ENCODE peak calls at places on chromosomes 5 and 9, in eight cellular contexts. G is IMR-90, T is HCT116, U is DND-41, A is GM23248, H is fibroblast of lung, S is mesendoderm, I is neuronal stem cell. L is an unnamed sample. For H3K4me1, the result is how much of the 10 kb centered on the place peaks cover.

GRCh38 chr9:130008577-130008976 is 34.4 kb downstream of the FNBP1 start:
- DNase-seq in G (no peak), T (no peak), U (no peak), A (no peak), H (no peak), S (no peak), I (no peak), L (no peak)

GRCh38 chr5:148989567-148989966 is 73.3 kb downstream of the SH3TC2 start:
- DNase-seq in G (peak), T (no peak), U (no peak), A (peak), H (no peak), S (no peak), I (no peak), L (no peak)

GRCh38 chr9:125137200-125137599 is 6.1 kb downstream of the SCAI start:
- DNase-seq in G (peak), T (no peak), U (no peak), A (peak), H (peak), S (no peak), I (no peak), L (no peak)

GRCh38 chr5:93899026-93899600 is 157.7 kb upstream of the POU5F2 start:
- DNase-seq in G (no peak), T (no peak), U (no peak), A (peak), H (no peak), S (peak), I (no peak), L (no peak)

GRCh38 chr9:136545065-136545965 is 533 bp downstream of the NOTCH1 start:
- DNase-seq in G (no peak), T (no peak), U (peak), A (peak), H (no peak), S (no peak), I (no peak), L (no peak)

GRCh38 chr9:79757906-79758669 is 186.3 kb downstream of the TLE4 start:
- DNase-seq in G (peak), T (no peak), U (no peak), A (peak), H (peak), S (peak), I (no peak), L (no peak)

GRCh38 chr5:78562719-78563330 is 85.7 kb downstream of the LHFPL2 start:
- DNase-seq in G (no peak), T (no peak), U (no peak), A (no peak), H (no peak), S (no peak), I (no peak), L (no peak)

GRCh38 chr9:88745281-88746001 is 210.5 kb downstream of the NXNL2 start:
- DNase-seq in G (peak), T (no peak), U (no peak), A (peak), H (peak), S (no peak), I (no peak), L (no peak)

GRCh38 chr5:107672212-107673105 is 1.7 kb upstream of the EFNA5 start:
- DNase-seq in G (peak), T (peak), U (peak), A (peak), H (peak), S (peak), I (peak), L (peak)

GRCh38 chr9:134484479-134484878 is 157.1 kb upstream of the COL5A1 start:
- DNase-seq in G (no peak), T (no peak), U (no peak), A (no peak), H (no peak), S (no peak), I (no peak), L (no peak)

GRCh38 chr5:179486596-179487051 is 63.7 kb upstream of the RUFY1 start:
- DNase-seq in G (peak), T (no peak), U (no peak), A (no peak), H (peak), S (no peak), I (no peak), L (no peak)

GRCh38 chr9:131546336-131547084 is 1.2 kb downstream of the PRRT1B start:
- DNase-seq in G (peak), T (no peak), U (no peak), A (peak), H (peak), S (peak), I (peak), L (peak)

GRCh38 chr9:1462626-1463308 is 412.6 kb downstream of the DMRT2 start:
- DNase-seq in G (no peak), T (no peak), U (no peak), A (no peak), H (no peak), S (peak), I (no peak), L (no peak)

GRCh38 chr5:2256646-2257288 is 374.0 kb upstream of the IRX4 start:
- DNase-seq in G (no peak), T (no peak), U (no peak), A (no peak), H (no peak), S (no peak), I (no peak), L (no peak)

GRCh38 chr9:22119537-22120167 is 110.5 kb upstream of the CDKN2B start:
- DNase-seq in G (peak), T (no peak), U (peak), A (peak), H (no peak), S (peak), I (peak), L (no peak)

GRCh38 chr9:92481029-92481633 is 1.2 kb downstream of the ASPN start:
- DNase-seq in G (no peak), T (no peak), U (no peak), A (peak), H (peak), S (peak), I (no peak), L (no peak)

GRCh38 chr9:85401998-85402397 is 339.8 kb downstream of the AGTPBP1 start:
- DNase-seq in G (no peak), T (no peak), U (no peak), A (no peak), H (peak), S (peak), I (no peak), L (no peak)

GRCh38 chr5:100479079-100479688 is 56.0 kb upstream of the FAM174A start:
- DNase-seq in G (peak), T (peak), U (no peak), A (peak), H (peak), S (peak), I (peak), L (no peak)

GRCh38 chr9:7088598-7088997 is 330.8 kb downstream of the KDM4C start:
- DNase-seq in G (no peak), T (no peak), U (no peak), A (no peak), H (peak), S (no peak), I (no peak), L (no peak)

GRCh38 chr5:78526049-78526525 is 122.5 kb downstream of the LHFPL2 start:
- DNase-seq in G (peak), T (no peak), U (no peak), A (peak), H (peak), S (no peak), I (no peak), L (no peak)

GRCh38 chr9:24436761-24437160 is 108.9 kb downstream of the IZUMO3 start:
- DNase-seq in G (no peak), T (no peak), U (no peak), A (no peak), H (peak), S (peak), I (peak), L (no peak)

GRCh38 chr5:59724482-59725392 is 168.8 kb downstream of the PDE4D start:
- DNase-seq in G (peak), T (peak), U (peak), A (peak), H (peak), S (peak), I (peak), L (peak)

GRCh38 chr9:129483467-129484324 is 137.2 kb downstream of the C9orf50 start:
- DNase-seq in G (peak), T (peak), U (no peak), A (peak), H (peak), S (peak), I (no peak), L (peak)

GRCh38 chr5:78810098-78810497 is 161.5 kb upstream of the LHFPL2 start:
- DNase-seq in G (no peak), T (no peak), U (no peak), A (no peak), H (no peak), S (no peak), I (no peak), L (no peak)

GRCh38 chr5:95731571-95732554 is 727 bp downstream of the RHOBTB3 start:
- DNase-seq in G (peak), T (no peak), U (peak), A (peak), H (peak), S (peak), I (peak), L (peak)

GRCh38 chr5:143506881-143507552 is 103.5 kb upstream of the NR3C1 start:
- DNase-seq in G (peak), T (no peak), U (no peak), A (peak), H (peak), S (no peak), I (no peak), L (no peak)

GRCh38 chr9:106958955-106959657 is 96.1 kb downstream of the ZNF462 start:
- DNase-seq in G (peak), T (no peak), U (no peak), A (peak), H (peak), S (no peak), I (no peak), L (no peak)

GRCh38 chr5:158287643-158288228 is 428.8 kb upstream of the CLINT1 start:
- DNase-seq in G (peak), T (no peak), U (no peak), A (peak), H (peak), S (no peak), I (no peak), L (peak)

GRCh38 chr5:156835905-156836304 is 14.2 kb upstream of the PPP1R2B start:
- DNase-seq in G (no peak), T (peak), U (no peak), A (peak), H (no peak), S (peak), I (no peak), L (no peak)

GRCh38 chr9:89710689-89711088 is 105.9 kb downstream of the GADD45G start:
- DNase-seq in G (no peak), T (no peak), U (no peak), A (no peak), H (peak), S (no peak), I (no peak), L (no peak)

GRCh38 chr9:93267681-93268505 is 84.0 kb downstream of the WNK2 start:
- DNase-seq in G (no peak), T (no peak), U (no peak), A (no peak), H (no peak), S (no peak), I (no peak), L (peak)

GRCh38 chr9:77587036-77587435 is 61.1 kb downstream of the GNA14 start:
- DNase-seq in G (no peak), T (no peak), U (no peak), A (no peak), H (peak), S (no peak), I (no peak), L (no peak)

GRCh38 chr9:77583366-77583626 is 64.8 kb downstream of the GNA14 start:
- DNase-seq in G (no peak), T (no peak), U (no peak), A (no peak), H (no peak), S (no peak), I (no peak), L (no peak)

GRCh38 chr9:77586591-77586990 is 61.5 kb downstream of the GNA14 start:
- DNase-seq in G (no peak), T (no peak), U (no peak), A (no peak), H (no peak), S (no peak), I (no peak), L (no peak)

GRCh38 chr9:77587851-77588250 is 60.3 kb downstream of the GNA14 start:
- DNase-seq in G (no peak), T (no peak), U (no peak), A (no peak), H (no peak), S (peak), I (no peak), L (no peak)

DNA sequence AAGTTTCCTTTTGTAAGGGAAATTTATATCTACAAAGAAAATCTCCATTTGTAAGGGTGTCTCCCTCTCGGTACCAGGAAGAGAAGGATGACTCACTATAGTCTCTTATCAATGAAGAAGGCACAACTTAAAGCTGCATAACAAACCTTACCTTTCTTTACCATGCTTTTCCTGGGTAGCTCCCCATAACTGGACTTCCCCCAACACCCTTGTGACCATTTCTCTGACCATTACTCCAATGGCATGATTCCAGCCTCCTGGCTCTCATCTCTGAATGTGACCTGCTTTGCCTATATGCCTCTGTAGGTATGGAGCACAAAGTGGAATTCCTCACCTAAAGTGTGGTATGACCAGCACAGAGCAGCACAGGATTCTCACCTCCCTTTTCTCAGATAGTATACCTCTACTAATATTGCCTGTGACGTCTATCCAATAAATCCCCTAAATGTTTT is 62.8 kb downstream of the GNA14 start:
- DNase-seq in G (no peak), T (no peak), U (no peak), A (no peak), H (no peak), S (peak), I (no peak), L (no peak)
- H3K4me1 ChIP-seq in G (under half), T (under half), U (under half), A (under half), H (under half), S (under half), I (under half), L (under half)

GRCh38 chr5:141172381-141173204 is at the start of gene PCDHB7:
- DNase-seq in G (peak), T (peak), U (peak), A (peak), H (peak), S (peak), I (no peak), L (no peak)
- H3K9ac ChIP-seq in G (peak), T (no peak), U (no peak), A (no peak), H (no peak), S (no peak), I (no peak), L (no peak)

GRCh38 chr9:127976498-127976897 is 4.3 kb downstream of the EEIG1 start:
- DNase-seq in G (no peak), T (no peak), U (no peak), A (no peak), H (no peak), S (no peak), I (no peak), L (peak)

GRCh38 chr9:127979333-127980055 is 1.3 kb downstream of the EEIG1 start:
- DNase-seq in G (peak), T (no peak), U (peak), A (peak), H (peak), S (peak), I (no peak), L (peak)

GRCh38 chr9:127976943-127977871 is 3.6 kb downstream of the EEIG1 start:
- DNase-seq in G (no peak), T (no peak), U (no peak), A (no peak), H (no peak), S (no peak), I (no peak), L (peak)

GRCh38 chr9:127979015-127979332 is 1.8 kb downstream of the EEIG1 start:
- DNase-seq in G (no peak), T (no peak), U (no peak), A (no peak), H (no peak), S (no peak), I (no peak), L (no peak)

DNA sequence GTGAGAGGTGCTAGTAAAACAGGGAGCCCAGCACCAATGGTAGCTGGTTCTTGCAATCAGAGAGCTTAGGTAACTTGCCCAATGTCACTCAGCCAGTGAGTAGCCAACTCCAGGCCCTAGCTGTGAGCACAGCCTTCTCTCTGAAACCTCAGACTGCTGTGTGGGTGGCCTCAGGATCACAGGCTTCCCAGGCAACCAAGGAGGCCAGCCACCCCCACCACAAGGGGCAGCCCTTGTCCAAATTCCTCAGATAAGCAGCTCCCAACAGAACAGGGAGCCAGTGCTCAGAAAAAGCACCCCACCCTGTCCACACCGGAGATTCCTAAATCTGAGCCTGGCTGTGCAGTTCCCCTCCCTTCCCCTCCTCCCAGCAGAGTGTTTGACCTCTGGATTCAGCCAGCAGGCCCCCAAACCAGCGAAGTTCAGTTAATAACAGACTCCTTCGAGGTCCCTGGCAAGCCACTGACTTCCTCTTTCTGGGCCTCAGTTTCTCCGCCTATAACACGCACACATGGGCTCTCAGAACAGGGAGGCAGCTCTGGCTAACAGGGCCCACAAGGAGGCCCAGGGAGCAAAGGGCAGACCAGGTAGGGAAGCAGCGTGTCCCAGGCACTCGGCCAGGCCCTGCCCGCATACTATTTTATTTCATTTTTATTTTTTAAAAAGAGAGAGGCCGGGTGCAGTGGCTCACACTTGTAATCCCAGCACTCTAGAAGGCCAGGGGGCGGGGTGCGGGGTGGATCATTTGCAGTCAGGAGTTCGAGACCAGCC is 2.7 kb downstream of the EEIG1 start:
- DNase-seq in G (peak), T (no peak), U (no peak), A (peak), H (peak), S (peak), I (no peak), L (peak)
- H3K4me3 ChIP-seq in G (peak), T (peak), U (peak), A (peak), H (peak), S (no peak), I (no peak), L (peak)

DNA sequence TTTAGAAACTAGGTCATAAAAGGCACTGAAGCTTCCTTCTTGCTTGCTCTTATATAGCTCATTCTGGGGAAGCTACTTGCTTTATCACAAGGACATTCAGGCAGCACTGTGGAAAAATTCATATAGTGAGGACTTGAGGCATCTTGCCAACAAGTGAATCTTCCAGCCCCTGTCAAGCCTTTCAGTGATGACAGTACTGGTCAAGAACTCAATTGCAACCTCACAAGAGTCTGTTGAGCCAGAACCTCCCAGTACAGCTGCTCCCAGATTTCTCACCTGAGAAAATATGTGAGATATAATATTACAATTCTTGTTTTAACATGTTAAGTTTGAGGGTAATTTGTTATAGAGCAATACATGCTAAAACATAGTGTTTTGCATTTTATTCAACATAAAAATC is 2011.0 kb upstream of the NUDT12 start:
- DNase-seq in G (no peak), T (no peak), U (no peak), A (no peak), H (no peak), S (no peak), I (no peak), L (no peak)
- H3K4me1 ChIP-seq in G (under half), T (under half), U (under half), A (under half), H (under half), S (under half), I (under half), L (under half)

DNA sequence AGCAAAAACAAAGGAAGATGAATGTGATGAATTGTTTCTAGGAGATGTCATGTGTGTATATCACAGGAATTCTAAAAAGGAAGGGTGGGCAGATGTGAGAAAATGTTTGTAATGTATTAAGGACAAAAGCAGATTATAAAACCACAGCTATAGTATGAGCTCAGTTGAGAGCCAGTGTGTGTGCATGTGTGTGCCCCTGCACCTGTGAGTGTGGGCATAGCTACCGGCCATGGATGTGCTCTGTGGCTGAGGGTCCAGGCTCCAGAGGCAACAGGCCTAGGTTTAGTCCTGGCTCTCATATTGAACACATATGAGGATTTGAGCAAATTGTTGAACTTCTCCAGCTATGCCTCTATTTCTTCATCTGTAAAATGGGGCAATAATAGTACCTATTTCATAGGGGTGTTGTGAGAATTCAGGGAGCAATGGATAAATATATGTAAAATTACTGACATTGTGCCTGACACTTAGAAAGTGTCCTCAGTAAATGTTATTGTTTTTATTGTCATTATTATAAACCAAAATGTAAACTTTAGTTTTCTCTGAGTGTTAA is 101.8 kb downstream of the ANGPTL2 start:
- DNase-seq in G (no peak), T (no peak), U (no peak), A (no peak), H (peak), S (no peak), I (no peak), L (no peak)
- H3K9ac ChIP-seq in G (no peak), T (no peak), U (no peak), A (no peak), H (no peak), S (no peak), I (no peak), L (no peak)

GRCh38 chr5:17415282-17415681 is 82.7 kb upstream of the TAF11L2 start:
- DNase-seq in G (no peak), T (no peak), U (no peak), A (no peak), H (no peak), S (peak), I (peak), L (no peak)

GRCh38 chr5:17411436-17411835 is 86.6 kb upstream of the TAF11L2 start:
- DNase-seq in G (peak), T (no peak), U (no peak), A (peak), H (peak), S (no peak), I (no peak), L (no peak)

GRCh38 chr5:17413691-17414090 is 84.3 kb upstream of the TAF11L2 start:
- DNase-seq in G (no peak), T (no peak), U (no peak), A (peak), H (no peak), S (no peak), I (no peak), L (no peak)

GRCh38 chr5:17412760-17413671 is 85.0 kb upstream of the TAF11L2 start:
- DNase-seq in G (no peak), T (no peak), U (no peak), A (no peak), H (no peak), S (peak), I (no peak), L (no peak)
- H3K4me3 ChIP-seq in G (no peak), T (no peak), U (no peak), A (no peak), H (no peak), S (no peak), I (no peak), L (no peak)

GRCh38 chr5:172646716-172647285 is 5.7 kb downstream of the NEURL1B start:
- DNase-seq in G (peak), T (no peak), U (no peak), A (peak), H (no peak), S (peak), I (no peak), L (peak)
- H3K4me1 ChIP-seq in G (under half), T (under half), U (under half), A (under half), H (under half), S (under half), I (under half), L (under half)

GRCh38 chr9:96619491-96620154 is at the start of gene CDC14B:
- DNase-seq in G (peak), T (peak), U (no peak), A (peak), H (peak), S (peak), I (peak), L (peak)
- H3K9ac ChIP-seq in G (peak), T (peak), U (no peak), A (peak), H (peak), S (peak), I (peak), L (peak)